ENCODE peak calls at places on chromosomes 3 and 15, in ten cellular contexts. F, X, T, Z, L, K, H, J, R and M are unnamed samples.

GRCh38 chr3:150519026-150519425 is 27.3 kb downstream of the SERP1 start:
- DNase-seq in F (no peak), X (no peak), T (peak), Z (no peak), L (no peak), K (no peak), H (no peak), J (peak), R (no peak), M (no peak)

GRCh38 chr3:112043621-112044201 is 9.2 kb downstream of the TMPRSS7 start:
- DNase-seq in F (peak), X (peak), T (peak), Z (no peak), L (peak), K (peak), H (peak), J (peak), R (peak), M (no peak)

GRCh38 chr3:14847613-14848541 is 29.1 kb downstream of the FGD5 start:
- DNase-seq in F (peak), X (peak), T (peak), Z (peak), L (no peak), K (no peak), H (no peak), J (no peak), R (peak), M (no peak)

GRCh38 chr3:134619884-134620445 is 30.9 kb downstream of the KY start:
- DNase-seq in F (no peak), X (no peak), T (no peak), Z (no peak), L (no peak), K (no peak), H (no peak), J (no peak), R (no peak), M (no peak)

GRCh38 chr15:96234109-96234892 is 96.2 kb upstream of the NR2F2 start:
- DNase-seq in F (no peak), X (no peak), T (no peak), Z (no peak), L (peak), K (peak), H (peak), J (peak), R (no peak), M (no peak)

GRCh38 chr15:80906159-80906775 is 83.4 kb downstream of the MESD start:
- DNase-seq in F (no peak), X (no peak), T (no peak), Z (no peak), L (peak), K (peak), H (peak), J (no peak), R (no peak), M (no peak)

GRCh38 chr15:58605931-58606330 is 143.6 kb downstream of the ADAM10 start:
- DNase-seq in F (no peak), X (no peak), T (no peak), Z (no peak), L (no peak), K (no peak), H (no peak), J (no peak), R (no peak), M (no peak)

GRCh38 chr15:50339717-50340116 is 15.3 kb downstream of the GABPB1 start:
- DNase-seq in F (no peak), X (no peak), T (no peak), Z (no peak), L (no peak), K (no peak), H (no peak), J (no peak), R (no peak), M (no peak)

GRCh38 chr3:3170998-3171397 is 8.5 kb downstream of the CRBN start:
- DNase-seq in F (no peak), X (peak), T (no peak), Z (no peak), L (peak), K (no peak), H (peak), J (peak), R (no peak), M (no peak)

GRCh38 chr3:71226565-71227281 is 356.8 kb downstream of the FOXP1 start:
- DNase-seq in F (no peak), X (no peak), T (no peak), Z (no peak), L (peak), K (no peak), H (peak), J (no peak), R (no peak), M (no peak)

GRCh38 chr3:128068156-128068620 is 16.0 kb downstream of the SEC61A1 start:
- DNase-seq in F (peak), X (peak), T (no peak), Z (no peak), L (peak), K (no peak), H (peak), J (no peak), R (peak), M (no peak)

GRCh38 chr15:101425787-101426365 is 63.6 kb downstream of the PCSK6 start:
- DNase-seq in F (no peak), X (no peak), T (no peak), Z (no peak), L (no peak), K (no peak), H (no peak), J (no peak), R (no peak), M (peak)

GRCh38 chr3:156059950-156060501 is 60.4 kb upstream of the KCNAB1 start:
- DNase-seq in F (no peak), X (no peak), T (no peak), Z (no peak), L (no peak), K (no peak), H (no peak), J (no peak), R (no peak), M (no peak)

GRCh38 chr15:68749365-68750141 is 71.1 kb downstream of the ANP32A start:
- DNase-seq in F (no peak), X (no peak), T (no peak), Z (no peak), L (no peak), K (peak), H (peak), J (no peak), R (no peak), M (peak)

GRCh38 chr15:58346361-58346760 is 85.4 kb upstream of the LIPC start:
- DNase-seq in F (no peak), X (no peak), T (no peak), Z (no peak), L (no peak), K (no peak), H (peak), J (peak), R (no peak), M (no peak)

GRCh38 chr3:129286081-129286480 is 7.4 kb downstream of the HMCES start:
- DNase-seq in F (no peak), X (no peak), T (no peak), Z (no peak), L (no peak), K (no peak), H (peak), J (no peak), R (no peak), M (no peak)

DNA sequence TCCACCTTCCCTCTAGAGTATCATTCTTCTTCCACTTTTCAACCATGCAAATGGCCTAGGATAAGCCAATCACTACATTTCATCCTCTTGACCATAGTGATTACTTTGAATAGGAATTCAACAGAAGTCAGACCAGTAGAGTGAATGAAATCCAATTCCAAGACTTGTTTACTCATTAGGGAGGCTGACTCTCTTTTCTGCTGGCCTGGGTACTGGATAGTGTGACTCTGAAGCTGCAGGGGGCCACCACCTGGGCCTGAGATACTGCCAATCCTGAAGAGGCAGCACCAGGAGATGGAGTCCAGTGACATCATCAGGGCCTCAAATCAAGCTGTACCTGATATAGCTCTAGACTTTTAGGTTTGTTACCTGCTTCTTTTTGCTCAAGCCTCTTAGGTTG is 7.0 kb upstream of the FSTL1 start:
- DNase-seq in F (no peak), X (no peak), T (no peak), Z (no peak), L (no peak), K (no peak), H (no peak), J (no peak), R (no peak), M (no peak)
- TF ChIP-seq CTCF in F (no peak), X (no peak), T (no peak), Z (no peak), L (no peak), K (no peak), H (no peak), J (no peak), R (no peak), M (no peak)

GRCh38 chr3:190443257-190443656 is 6.4 kb downstream of the TMEM207 start:
- DNase-seq in F (no peak), X (no peak), T (no peak), Z (no peak), L (peak), K (no peak), H (peak), J (no peak), R (no peak), M (no peak)
- TF ChIP-seq CTCF in F (peak), X (peak), T (no peak), Z (no peak), L (peak), K (peak), H (peak), J (peak), R (no peak), M (peak)

GRCh38 chr3:67382551-67382950 is 271.9 kb downstream of the SUCLG2 start:
- DNase-seq in F (no peak), X (no peak), T (no peak), Z (no peak), L (peak), K (no peak), H (no peak), J (no peak), R (no peak), M (no peak)

GRCh38 chr3:67383379-67383778 is 271.0 kb downstream of the SUCLG2 start:
- DNase-seq in F (no peak), X (no peak), T (no peak), Z (no peak), L (no peak), K (no peak), H (no peak), J (no peak), R (no peak), M (no peak)

GRCh38 chr3:67386446-67386845 is 268.0 kb downstream of the SUCLG2 start:
- DNase-seq in F (no peak), X (no peak), T (no peak), Z (no peak), L (no peak), K (no peak), H (no peak), J (peak), R (no peak), M (no peak)

GRCh38 chr3:67381667-67382272 is 272.6 kb downstream of the SUCLG2 start:
- DNase-seq in F (peak), X (peak), T (no peak), Z (no peak), L (peak), K (no peak), H (peak), J (no peak), R (no peak), M (no peak)

GRCh38 chr3:67384790-67385397 is 269.5 kb downstream of the SUCLG2 start:
- DNase-seq in F (peak), X (peak), T (peak), Z (no peak), L (peak), K (no peak), H (peak), J (peak), R (peak), M (no peak)
- TF ChIP-seq CTCF in F (peak), X (peak), T (peak), Z (no peak), L (peak), K (peak), H (peak), J (peak), R (peak), M (peak)

GRCh38 chr3:99172736-99173657 is 271.5 kb upstream of the DCBLD2 start:
- DNase-seq in F (peak), X (peak), T (peak), Z (no peak), L (peak), K (peak), H (peak), J (peak), R (peak), M (peak)
- TF ChIP-seq CTCF in F (peak), X (peak), T (peak), Z (no peak), L (peak), K (peak), H (peak), J (peak), R (peak), M (peak)

DNA sequence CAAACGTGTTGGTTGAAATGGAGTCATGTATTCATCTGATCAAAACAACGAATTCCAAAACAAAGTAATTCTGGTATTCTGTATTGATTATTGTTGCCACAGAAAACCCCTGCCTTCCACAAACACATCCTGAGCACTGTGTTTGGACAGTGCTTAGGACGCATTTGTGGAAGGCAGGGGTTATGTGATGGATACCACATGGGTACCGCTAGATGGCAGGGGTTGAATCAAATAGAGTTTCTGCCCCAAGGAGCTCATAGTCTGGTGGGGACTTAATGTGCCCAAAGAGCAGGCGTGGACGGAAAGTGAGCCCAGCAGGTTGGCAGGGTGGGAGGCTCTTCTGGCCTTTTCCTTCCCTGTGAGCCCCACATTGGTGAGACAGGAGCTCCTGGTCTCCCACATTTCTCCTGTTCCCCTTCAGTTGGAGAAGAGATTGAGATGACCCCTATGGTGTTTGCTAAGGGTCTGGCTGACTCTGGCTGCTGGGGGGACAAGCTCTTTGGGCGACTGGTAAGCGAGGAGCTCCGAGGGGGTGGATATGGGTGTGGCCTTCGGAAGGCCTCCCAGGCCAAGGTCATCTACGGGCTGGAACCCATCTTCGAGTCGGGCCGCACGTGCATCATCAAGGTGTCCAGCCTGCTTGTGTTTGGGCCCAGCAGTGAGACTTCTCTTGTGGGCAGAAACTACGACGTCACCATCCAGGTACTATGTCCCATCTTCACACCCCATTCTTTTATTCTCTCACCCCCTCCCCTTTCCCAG is 22.1 kb upstream of the SLC28A1 start:
- DNase-seq in F (no peak), X (no peak), T (no peak), Z (no peak), L (no peak), K (no peak), H (no peak), J (no peak), R (no peak), M (no peak)
- TF ChIP-seq CTCF in F (no peak), X (no peak), T (no peak), Z (no peak), L (no peak), K (no peak), H (peak), J (no peak), R (no peak), M (no peak)

DNA sequence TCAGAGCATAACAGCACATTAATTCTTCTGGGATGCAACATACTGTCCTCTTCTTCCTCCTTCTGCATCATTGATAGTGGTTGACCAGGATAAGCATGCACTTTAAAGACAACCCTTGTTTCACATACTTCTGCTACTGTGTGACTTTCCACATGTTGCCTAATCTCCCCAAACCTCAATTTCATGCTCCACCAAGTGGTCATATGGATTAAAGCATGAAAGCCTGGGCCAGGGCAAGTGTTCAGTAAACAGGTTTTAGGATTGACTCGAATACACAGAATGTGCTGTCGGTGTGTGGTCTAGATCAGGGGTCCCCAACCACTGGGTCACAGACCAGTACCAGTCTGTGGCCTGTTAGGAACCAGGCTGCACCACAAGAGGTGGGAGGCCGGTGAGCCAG is 22.5 kb upstream of the BFSP2 start:
- DNase-seq in F (peak), X (peak), T (no peak), Z (no peak), L (peak), K (peak), H (peak), J (peak), R (no peak), M (no peak)
- TF ChIP-seq CTCF in F (no peak), X (peak), T (no peak), Z (no peak), L (peak), K (peak), H (peak), J (peak), R (no peak), M (peak)

GRCh38 chr3:184576457-184577240 is 15.1 kb downstream of the EPHB3 start:
- DNase-seq in F (no peak), X (no peak), T (no peak), Z (no peak), L (no peak), K (no peak), H (no peak), J (no peak), R (no peak), M (no peak)

GRCh38 chr3:184575701-184576100 is 14.1 kb downstream of the EPHB3 start:
- DNase-seq in F (no peak), X (no peak), T (no peak), Z (no peak), L (no peak), K (no peak), H (no peak), J (no peak), R (no peak), M (no peak)

GRCh38 chr3:184572528-184573270 is 11.1 kb downstream of the EPHB3 start:
- DNase-seq in F (no peak), X (no peak), T (no peak), Z (no peak), L (no peak), K (no peak), H (no peak), J (no peak), R (no peak), M (no peak)

GRCh38 chr3:184577546-184577945 is 16.0 kb downstream of the EPHB3 start:
- DNase-seq in F (no peak), X (no peak), T (no peak), Z (no peak), L (no peak), K (no peak), H (no peak), J (no peak), R (no peak), M (no peak)

GRCh38 chr3:184574552-184575430 is 13.2 kb downstream of the EPHB3 start:
- DNase-seq in F (peak), X (peak), T (no peak), Z (no peak), L (no peak), K (no peak), H (no peak), J (no peak), R (peak), M (no peak)
- TF ChIP-seq CTCF in F (no peak), X (no peak), T (no peak), Z (no peak), L (no peak), K (no peak), H (no peak), J (no peak), R (no peak), M (no peak)

GRCh38 chr3:47799733-47800132 is 3.2 kb upstream of the DHX30 start:
- DNase-seq in F (peak), X (no peak), T (no peak), Z (no peak), L (no peak), K (no peak), H (no peak), J (no peak), R (peak), M (no peak)
- TF ChIP-seq CTCF in F (peak), X (peak), T (no peak), Z (no peak), L (no peak), K (peak), H (peak), J (peak), R (no peak), M (peak)

GRCh38 chr3:195458188-195458800 is 15.5 kb upstream of the ACAP2 start:
- DNase-seq in F (no peak), X (peak), T (no peak), Z (no peak), L (peak), K (no peak), H (no peak), J (no peak), R (no peak), M (no peak)
- TF ChIP-seq CTCF in F (peak), X (no peak), T (no peak), Z (no peak), L (no peak), K (no peak), H (no peak), J (no peak), R (no peak), M (no peak)

GRCh38 chr3:154904328-154904727 is 175.8 kb upstream of the MME start:
- DNase-seq in F (no peak), X (peak), T (no peak), Z (no peak), L (peak), K (no peak), H (peak), J (peak), R (no peak), M (no peak)
- TF ChIP-seq CTCF in F (peak), X (peak), T (peak), Z (no peak), L (peak), K (peak), H (peak), J (peak), R (peak), M (peak)